ENCODE peak calls at places on chromosome 17, in eight cellular contexts. I, S, C, O, Q, T, Z and V are unnamed samples. For H3K4me1, the result is how much of the 10 kb centered on the place peaks cover.

GRCh38 chr17:67993998-67994361 is 2.3 kb downstream of the C17orf58 start:
- DNase-seq in I (no peak), S (no peak), C (no peak), O (no peak), Q (no peak), T (no peak), Z (peak), V (no peak)

GRCh38 chr17:80990921-80991644 is 558 bp upstream of the CHMP6 start:
- DNase-seq in I (no peak), S (peak), C (no peak), O (no peak), Q (peak), T (no peak), Z (no peak), V (no peak)

GRCh38 chr17:48776602-48777001 is 40.4 kb downstream of the TTLL6 start:
- DNase-seq in I (no peak), S (no peak), C (no peak), O (no peak), Q (no peak), T (no peak), Z (no peak), V (no peak)

GRCh38 chr17:42233148-42233547 is 38.9 kb upstream of the GHDC start:
- DNase-seq in I (no peak), S (no peak), C (no peak), O (no peak), Q (no peak), T (no peak), Z (peak), V (no peak)

GRCh38 chr17:51263001-51263400 is 2.7 kb downstream of the UTP18 start:
- DNase-seq in I (no peak), S (no peak), C (no peak), O (no peak), Q (no peak), T (no peak), Z (peak), V (no peak)

GRCh38 chr17:41772218-41772585 is 14.3 kb downstream of the JUP start:
- DNase-seq in I (no peak), S (peak), C (no peak), O (no peak), Q (peak), T (no peak), Z (no peak), V (peak)

GRCh38 chr17:52027620-52028019 is 130.9 kb downstream of the CA10 start:
- DNase-seq in I (no peak), S (no peak), C (no peak), O (no peak), Q (no peak), T (no peak), Z (no peak), V (no peak)

GRCh38 chr17:45906237-45906636 is 11.9 kb downstream of the MAPT start:
- DNase-seq in I (no peak), S (no peak), C (no peak), O (no peak), Q (no peak), T (no peak), Z (no peak), V (no peak)

GRCh38 chr17:13182450-13182849 is 164.6 kb upstream of the ELAC2 start:
- DNase-seq in I (no peak), S (no peak), C (no peak), O (no peak), Q (no peak), T (no peak), Z (no peak), V (no peak)

GRCh38 chr17:64626827-64627226 is 35.3 kb downstream of the SMURF2 start:
- DNase-seq in I (no peak), S (no peak), C (no peak), O (no peak), Q (no peak), T (no peak), Z (no peak), V (no peak)

GRCh38 chr17:35765086-35765710 is 4.5 kb downstream of the C17orf50 start:
- DNase-seq in I (no peak), S (no peak), C (no peak), O (no peak), Q (no peak), T (no peak), Z (no peak), V (no peak)

GRCh38 chr17:57021226-57021940 is 43.5 kb downstream of the SCPEP1 start:
- DNase-seq in I (no peak), S (peak), C (no peak), O (no peak), Q (no peak), T (no peak), Z (no peak), V (no peak)

GRCh38 chr17:29102741-29103181 is 59.8 kb downstream of the PIPOX start:
- DNase-seq in I (peak), S (no peak), C (no peak), O (no peak), Q (no peak), T (no peak), Z (no peak), V (no peak)

GRCh38 chr17:12362853-12363252 is 302.8 kb upstream of the MYOCD start:
- DNase-seq in I (no peak), S (no peak), C (no peak), O (no peak), Q (no peak), T (no peak), Z (no peak), V (no peak)

GRCh38 chr17:32127156-32127897 is 15.0 kb upstream of the RHOT1 start:
- DNase-seq in I (peak), S (peak), C (peak), O (peak), Q (peak), T (peak), Z (peak), V (peak)

GRCh38 chr17:57045868-57046671 is 39.0 kb upstream of the AKAP1 start:
- DNase-seq in I (no peak), S (peak), C (no peak), O (no peak), Q (peak), T (no peak), Z (no peak), V (no peak)

GRCh38 chr17:47660064-47660492 is 10.4 kb downstream of the KPNB1 start:
- DNase-seq in I (no peak), S (no peak), C (no peak), O (no peak), Q (no peak), T (no peak), Z (no peak), V (no peak)

GRCh38 chr17:63042443-63042842 is 76.4 kb downstream of the TANC2 start:
- DNase-seq in I (no peak), S (no peak), C (no peak), O (no peak), Q (no peak), T (no peak), Z (no peak), V (no peak)

GRCh38 chr17:55883112-55883511 is 132.3 kb downstream of the PCTP start:
- DNase-seq in I (no peak), S (no peak), C (no peak), O (no peak), Q (no peak), T (peak), Z (no peak), V (no peak)

GRCh38 chr17:142102-142661 is 4.8 kb downstream of the SCGB1C2 start:
- DNase-seq in I (peak), S (peak), C (no peak), O (no peak), Q (peak), T (no peak), Z (peak), V (peak)

GRCh38 chr17:77373298-77374169 is 232.8 kb downstream of the SEC14L1 start:
- DNase-seq in I (peak), S (peak), C (peak), O (no peak), Q (no peak), T (no peak), Z (no peak), V (peak)

GRCh38 chr17:13484020-13484419 is 117.7 kb downstream of the HS3ST3A1 start:
- DNase-seq in I (no peak), S (no peak), C (no peak), O (no peak), Q (no peak), T (no peak), Z (peak), V (no peak)

GRCh38 chr17:76974721-76975120 is 106.5 kb downstream of the MGAT5B start:
- DNase-seq in I (no peak), S (no peak), C (no peak), O (no peak), Q (no peak), T (no peak), Z (no peak), V (no peak)

DNA sequence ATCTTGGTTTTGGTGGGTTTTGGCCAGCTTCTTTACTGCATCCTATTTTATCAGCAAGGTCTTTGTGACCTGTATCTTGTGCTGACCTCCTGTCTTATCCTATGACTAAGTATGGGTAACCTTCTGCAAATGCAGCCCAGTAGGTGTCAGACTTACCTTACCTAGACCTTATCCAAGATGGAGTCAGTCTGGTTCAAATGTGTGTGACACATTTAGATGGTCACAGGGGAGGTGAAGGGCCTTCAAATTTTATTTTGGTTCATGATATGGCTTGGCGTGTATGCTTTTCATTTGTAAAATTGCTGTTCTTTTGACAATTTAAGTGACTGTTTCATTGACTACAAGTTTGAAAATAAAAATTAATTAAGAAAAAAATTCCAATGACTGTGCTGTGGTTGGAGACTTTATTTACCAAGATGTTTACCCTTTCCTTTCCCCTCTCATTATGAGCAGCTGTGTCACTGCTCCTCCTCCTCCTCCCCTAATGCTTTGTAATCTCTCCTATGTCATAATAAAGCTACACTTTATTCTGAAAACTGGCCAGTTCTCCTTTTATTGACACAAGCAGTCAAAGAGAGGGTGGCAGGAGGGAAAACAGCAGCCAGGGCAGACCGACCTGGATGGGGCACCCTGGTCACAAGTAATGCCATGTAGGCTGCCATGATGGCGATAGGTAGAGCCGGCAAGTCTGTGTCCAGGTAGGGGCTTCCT is 49.4 kb downstream of the TNFRSF13B start:
- DNase-seq in I (no peak), S (peak), C (no peak), O (no peak), Q (no peak), T (no peak), Z (peak), V (peak)
- TF ChIP-seq CTCF in I (no peak), S (peak), C (no peak), O (no peak), Q (no peak), T (no peak), Z (peak), V (no peak)

GRCh38 chr17:7404737-7405412 is 978 bp upstream of the TMEM256 start:
- DNase-seq in I (peak), S (peak), C (peak), O (no peak), Q (peak), T (peak), Z (no peak), V (peak)

GRCh38 chr17:7407033-7407432 is 612 bp upstream of the NLGN2 start:
- DNase-seq in I (no peak), S (no peak), C (no peak), O (no peak), Q (no peak), T (no peak), Z (no peak), V (no peak)

GRCh38 chr17:7405413-7405881 is 1.6 kb upstream of the TMEM256 start:
- DNase-seq in I (no peak), S (no peak), C (no peak), O (no peak), Q (no peak), T (peak), Z (no peak), V (no peak)

GRCh38 chr17:7407483-7408231 is at the start of gene NLGN2:
- DNase-seq in I (no peak), S (no peak), C (no peak), O (no peak), Q (no peak), T (no peak), Z (no peak), V (no peak)

GRCh38 chr17:7405882-7406825 is 1.5 kb upstream of the NLGN2 start:
- DNase-seq in I (no peak), S (no peak), C (no peak), O (no peak), Q (no peak), T (no peak), Z (no peak), V (peak)
- H3K27ac ChIP-seq in I (peak), S (peak), C (peak), O (no peak), Q (no peak), T (no peak), Z (peak), V (no peak)

GRCh38 chr17:2090210-2090641 is 35.3 kb downstream of the HIC1 start:
- DNase-seq in I (no peak), S (no peak), C (no peak), O (no peak), Q (no peak), T (no peak), Z (no peak), V (no peak)
- H3K4me1 ChIP-seq in I (under half), S (half or more), C (half or more), O (under half), Q (under half), T (half or more), Z (under half), V (under half)

GRCh38 chr17:1521067-1521466 is 4.7 kb upstream of the INPP5K start:
- DNase-seq in I (no peak), S (no peak), C (no peak), O (no peak), Q (no peak), T (no peak), Z (no peak), V (no peak)
- TF ChIP-seq CTCF in I (no peak), S (no peak), C (no peak), O (no peak), Q (no peak), T (no peak), Z (no peak), V (no peak)

GRCh38 chr17:70434536-70435490 is 265.5 kb downstream of the KCNJ2 start:
- DNase-seq in I (no peak), S (no peak), C (no peak), O (no peak), Q (peak), T (peak), Z (no peak), V (no peak)

DNA sequence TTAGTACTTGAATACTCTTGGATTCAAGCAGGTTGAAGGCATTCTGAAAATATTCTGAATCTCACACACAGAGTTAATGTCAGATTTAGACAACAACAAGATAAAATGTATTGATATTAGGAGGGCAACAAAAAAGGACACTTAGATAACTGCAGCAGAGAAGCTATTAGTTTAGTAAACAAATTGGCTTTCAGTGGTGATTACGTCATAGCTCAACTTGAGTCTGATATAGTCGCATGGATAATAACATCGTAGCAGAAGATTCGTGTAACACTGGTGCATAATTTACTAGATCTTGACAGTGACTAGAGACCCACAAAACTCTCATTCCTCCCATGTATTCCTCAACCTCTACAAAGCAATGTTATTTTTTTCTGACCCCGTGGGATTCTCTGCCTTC is 268.3 kb downstream of the KCNJ2 start:
- DNase-seq in I (no peak), S (no peak), C (no peak), O (no peak), Q (no peak), T (no peak), Z (no peak), V (no peak)
- H3K27ac ChIP-seq in I (no peak), S (no peak), C (no peak), O (no peak), Q (no peak), T (no peak), Z (no peak), V (no peak)

GRCh38 chr17:9865585-9865984 is 39.5 kb downstream of the RCVRN start:
- DNase-seq in I (no peak), S (no peak), C (no peak), O (no peak), Q (no peak), T (no peak), Z (no peak), V (no peak)
- H3K4me1 ChIP-seq in I (under half), S (under half), C (under half), O (under half), Q (under half), T (under half), Z (under half), V (under half)

GRCh38 chr17:75393523-75394331 is 11.8 kb downstream of the GRB2 start:
- DNase-seq in I (peak), S (peak), C (peak), O (peak), Q (peak), T (peak), Z (peak), V (peak)
- TF ChIP-seq CTCF in I (peak), S (peak), C (peak), O (no peak), Q (peak), T (no peak), Z (no peak), V (no peak)